ENCODE peak calls at places on chromosomes 13 and 19, in four cellular contexts. E, A, M and P are unnamed samples.

GRCh38 chr13:93180376-93180966 is 46.1 kb upstream of the GPC6 start:
- DNase-seq in E (no peak), A (no peak), M (no peak), P (no peak)

GRCh38 chr13:107413005-107413404 is 802.3 kb downstream of the LIG4 start:
- DNase-seq in E (no peak), A (no peak), M (no peak), P (no peak)

GRCh38 chr13:98393873-98394272 is 183.0 kb downstream of the STK24 start:
- DNase-seq in E (no peak), A (no peak), M (no peak), P (no peak)

GRCh38 chr19:3224346-3225325 is at the start of gene CELF5:
- DNase-seq in E (no peak), A (peak), M (no peak), P (peak)

GRCh38 chr19:32181356-32181920 is 164.0 kb upstream of the ZNF507 start:
- DNase-seq in E (no peak), A (no peak), M (no peak), P (no peak)

GRCh38 chr19:15721208-15721607 is 6.6 kb upstream of the OR10H2 start:
- DNase-seq in E (no peak), A (no peak), M (no peak), P (no peak)

GRCh38 chr19:43956827-43957226 is 5.8 kb downstream of the ZNF221 start:
- DNase-seq in E (no peak), A (no peak), M (no peak), P (no peak)

GRCh38 chr13:51767100-51767499 is 36.9 kb downstream of the DHRS12 start:
- DNase-seq in E (no peak), A (no peak), M (no peak), P (no peak)

GRCh38 chr19:12946092-12946845 is 607 bp downstream of the RAD23A start:
- DNase-seq in E (peak), A (peak), M (no peak), P (peak)

GRCh38 chr13:40981361-40981760 is 37.8 kb downstream of the ELF1 start:
- DNase-seq in E (no peak), A (no peak), M (no peak), P (no peak)
- TF ChIP-seq TARDBP in E (no peak), A (no peak), M (no peak), P (no peak)

GRCh38 chr13:34028496-34029442 is 210.8 kb downstream of the RFC3 start:
- DNase-seq in E (no peak), A (no peak), M (no peak), P (no peak)

GRCh38 chr13:34034411-34034810 is 216.5 kb downstream of the RFC3 start:
- DNase-seq in E (no peak), A (no peak), M (no peak), P (no peak)

GRCh38 chr13:34031629-34032028 is 213.7 kb downstream of the RFC3 start:
- DNase-seq in E (peak), A (no peak), M (no peak), P (no peak)

GRCh38 chr13:34035178-34035577 is 217.2 kb downstream of the RFC3 start:
- DNase-seq in E (no peak), A (no peak), M (no peak), P (no peak)

GRCh38 chr13:34030782-34031181 is 212.8 kb downstream of the RFC3 start:
- DNase-seq in E (no peak), A (no peak), M (no peak), P (no peak)
- TF ChIP-seq TARDBP in E (no peak), A (no peak), M (no peak), P (no peak)

DNA sequence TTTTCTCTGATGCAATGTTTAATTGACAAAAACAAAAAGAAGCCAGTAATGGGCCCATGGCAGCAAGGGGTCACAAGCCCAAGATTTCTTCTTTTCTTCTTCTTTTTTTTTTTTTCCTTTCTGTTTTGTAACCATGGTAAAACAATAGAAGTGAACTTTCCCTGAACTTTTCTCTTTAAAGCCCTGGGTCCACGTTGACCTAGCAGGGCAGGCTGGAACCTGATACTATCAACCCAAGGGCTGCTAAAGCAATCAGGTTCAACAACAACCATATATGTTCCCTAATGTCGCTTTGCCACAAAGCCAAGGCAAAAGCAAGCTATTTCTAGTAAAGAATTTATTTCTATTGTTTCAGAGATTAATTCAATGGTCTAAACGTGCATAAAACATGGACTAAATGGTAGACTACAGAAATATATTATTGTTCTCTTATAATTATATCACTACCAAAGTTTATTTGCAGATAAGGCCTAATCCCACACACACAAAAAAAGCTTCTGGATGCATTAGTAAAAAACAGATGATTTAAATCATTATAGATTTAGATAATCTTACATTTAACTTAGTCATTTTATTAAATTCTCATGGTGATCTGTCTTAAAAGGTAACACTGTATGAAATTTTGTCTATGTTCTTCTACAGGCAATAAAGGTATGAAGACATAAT is 153.9 kb downstream of the DACH1 start:
- DNase-seq in E (peak), A (no peak), M (no peak), P (peak)
- TF ChIP-seq TARDBP in E (no peak), A (no peak), M (no peak), P (no peak)

DNA sequence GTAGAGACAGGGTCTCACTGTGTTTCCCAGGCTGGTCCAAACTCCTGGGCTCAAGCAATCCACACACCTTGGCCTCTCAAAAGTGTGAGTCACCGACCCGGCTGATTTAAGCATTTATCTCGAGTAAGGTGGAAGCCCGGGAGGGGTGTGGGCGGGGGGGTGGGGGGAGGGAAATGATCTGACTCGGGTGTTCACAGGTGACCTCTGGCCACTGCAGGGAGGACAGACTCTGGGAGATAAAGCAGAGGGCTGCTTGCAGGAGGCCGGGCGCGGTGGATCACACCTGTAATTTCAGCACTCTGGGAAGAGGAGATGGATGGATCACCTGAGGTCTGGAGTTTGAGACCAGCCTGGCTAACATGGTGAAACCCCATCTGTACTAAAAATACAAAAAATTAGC is 7.9 kb downstream of the DENND1C start:
- DNase-seq in E (no peak), A (peak), M (no peak), P (no peak)
- TF ChIP-seq TARDBP in E (no peak), A (no peak), M (no peak), P (no peak)

GRCh38 chr19:17679526-17680234 is 8.5 kb downstream of the UNC13A start:
- DNase-seq in E (no peak), A (no peak), M (no peak), P (no peak)

GRCh38 chr19:17682273-17682672 is 5.9 kb downstream of the UNC13A start:
- DNase-seq in E (no peak), A (no peak), M (no peak), P (no peak)

GRCh38 chr19:17680235-17680722 is 7.9 kb downstream of the UNC13A start:
- DNase-seq in E (no peak), A (peak), M (peak), P (peak)

GRCh38 chr19:17683078-17683477 is 5.1 kb downstream of the UNC13A start:
- DNase-seq in E (no peak), A (no peak), M (no peak), P (no peak)

DNA sequence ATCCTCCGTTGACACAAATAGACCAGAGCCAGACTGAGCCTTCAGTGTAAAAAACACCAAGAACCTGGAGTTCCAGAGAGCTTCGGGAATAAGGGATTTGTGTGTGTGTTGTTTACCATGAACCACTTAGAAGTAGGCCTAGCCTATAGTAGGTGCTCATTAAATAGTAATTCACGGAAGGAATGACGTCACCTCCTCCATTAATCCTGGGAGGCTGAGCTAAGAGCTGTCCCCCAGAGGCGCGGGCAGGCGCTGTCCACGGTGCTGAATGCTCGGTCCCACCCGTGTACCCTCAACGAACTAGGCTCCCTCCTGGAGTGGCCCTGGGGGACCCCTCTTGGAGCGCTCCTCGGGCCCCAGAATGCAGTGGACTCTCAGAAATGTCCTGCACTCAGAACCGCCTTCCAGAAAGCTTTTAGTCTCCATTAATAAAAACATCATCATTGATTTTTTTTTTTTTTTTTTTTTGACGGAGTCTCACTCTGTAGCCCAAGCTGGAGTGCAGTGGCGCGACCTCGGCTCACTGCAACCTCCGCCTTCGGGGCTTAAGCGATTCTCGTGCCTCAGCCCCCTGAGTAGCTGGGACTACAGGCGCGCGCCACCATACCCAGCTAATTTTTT is 6.5 kb downstream of the UNC13A start:
- DNase-seq in E (no peak), A (peak), M (no peak), P (peak)
- TF ChIP-seq TARDBP in E (no peak), A (no peak), M (no peak), P (no peak)

GRCh38 chr19:7360393-7360984 is 11.8 kb downstream of the ARHGEF18 start:
- DNase-seq in E (no peak), A (no peak), M (no peak), P (no peak)
- TF ChIP-seq TARDBP in E (no peak), A (no peak), M (no peak), P (no peak)

GRCh38 chr13:20828540-20829364 is 55.0 kb upstream of the EEF1AKMT1 start:
- DNase-seq in E (peak), A (no peak), M (peak), P (peak)
- TF ChIP-seq TARDBP in E (no peak), A (no peak), M (no peak), P (no peak)

GRCh38 chr19:6099633-6100032 is 10.7 kb downstream of the RFX2 start:
- DNase-seq in E (no peak), A (no peak), M (no peak), P (no peak)
- TF ChIP-seq TARDBP in E (no peak), A (no peak), M (no peak), P (no peak)

GRCh38 chr19:17436094-17436873 is 12.2 kb downstream of the TMEM221 start:
- DNase-seq in E (no peak), A (no peak), M (no peak), P (no peak)
- TF ChIP-seq TARDBP in E (no peak), A (no peak), M (no peak), P (no peak)